ENCODE peak calls at places on chromosomes 13 and 19, in eight cellular contexts. S, W, P, Y, F, N, G and X are unnamed samples.

GRCh38 chr13:112576191-112576590 is 11.8 kb downstream of the TUBGCP3 start:
- DNase-seq in W (no peak), G (no peak), Y (no peak), S (no peak), F (no peak), N (no peak), P (no peak), X (no peak)

GRCh38 chr13:28324181-28324789 is 170.6 kb downstream of the FLT1 start:
- DNase-seq in W (no peak), S (peak; percentile 76), Y (no peak), G (no peak), F (peak; percentile 10), N (peak; percentile 68), P (peak; percentile 25), X (peak; percentile 83)

GRCh38 chr13:100389617-100390016 is 199.0 kb downstream of the GGACT start:
- DNase-seq in P (no peak), F (no peak), N (no peak), W (no peak), G (no peak), Y (no peak), S (no peak), X (no peak)

GRCh38 chr19:4390862-4391693 is 9.3 kb downstream of the SH3GL1 start:
- DNase-seq in Y (no peak), N (no peak), F (no peak), S (peak; percentile 61), G (no peak), P (no peak), W (no peak), X (no peak)

GRCh38 chr19:35088514-35088913 is 27.1 kb upstream of the FXYD3 start:
- DNase-seq in N (peak; percentile 73), F (no peak), G (no peak), Y (no peak), S (peak; percentile 68), W (no peak), P (no peak), X (no peak)

GRCh38 chr13:23086951-23087350 is 93.8 kb upstream of the SGCG start:
- DNase-seq in G (no peak), Y (no peak), F (no peak), W (no peak), S (no peak), P (no peak), N (no peak), X (no peak)

GRCh38 chr19:45637890-45638667 is 1.1 kb downstream of the EML2 start:
- DNase-seq in F (no peak), P (no peak), W (no peak), N (no peak), G (no peak), Y (no peak), S (peak; percentile 27), X (no peak)

GRCh38 chr19:33444993-33445751 is 71.7 kb downstream of the CEBPG start:
- DNase-seq in S (peak; percentile 81), Y (no peak), P (no peak), N (no peak), G (no peak), W (no peak), F (no peak), X (no peak)

GRCh38 chr13:112012004-112012704 is 54.8 kb upstream of the SOX1 start:
- DNase-seq in S (no peak), G (no peak), P (no peak), Y (no peak), N (no peak), W (no peak), F (no peak), X (no peak)

GRCh38 chr13:42369071-42369795 is 97.3 kb downstream of the AKAP11 start:
- DNase-seq in G (no peak), P (no peak), S (no peak), W (no peak), F (no peak), N (no peak), Y (no peak), X (no peak)

GRCh38 chr19:48290923-48291700 is 21.2 kb downstream of the ZNF114 start:
- DNase-seq in W (peak; percentile 21), N (peak; percentile 89), G (no peak), S (peak; percentile 86), P (peak; percentile 62), F (peak; percentile 30), Y (peak; percentile 81), X (peak; percentile 76)

GRCh38 chr13:102651892-102652291 is 43.0 kb downstream of the METTL21C start:
- DNase-seq in W (no peak), P (no peak), F (no peak), Y (no peak), G (no peak), S (peak; percentile 51), N (peak; percentile 7), X (no peak)

GRCh38 chr13:92510416-92510815 is 716.2 kb upstream of the GPC6 start:
- DNase-seq in P (no peak), N (peak; percentile 72), S (no peak), F (no peak), W (no peak), Y (no peak), G (no peak), X (no peak)

GRCh38 chr19:49718991-49719390 is 28.1 kb downstream of the CPT1C start:
- DNase-seq in G (no peak), N (no peak), P (no peak), F (no peak), W (no peak), S (no peak), Y (no peak), X (no peak)

GRCh38 chr19:10270180-10270615 is 722 bp upstream of the ICAM1 start:
- DNase-seq in G (peak; percentile 60), W (no peak), S (no peak), N (no peak), P (peak; percentile 48), Y (peak; percentile 67), F (peak; percentile 4), X (peak; percentile 72)

GRCh38 chr19:42325896-42326771 is 699 bp downstream of the MEGF8 start:
- DNase-seq in F (peak; percentile 51), Y (peak; percentile 61), N (no peak), W (no peak), P (peak; percentile 17), S (no peak), G (no peak), X (peak; percentile 63)

GRCh38 chr13:72174549-72174948 is 307.5 kb upstream of the DACH1 start:
- DNase-seq in F (no peak), W (no peak), S (no peak), Y (no peak), N (no peak), G (no peak), P (no peak), X (no peak)

GRCh38 chr13:98350746-98351330 is 173.8 kb upstream of the RNF113B start:
- DNase-seq in N (no peak), F (no peak), P (no peak), Y (no peak), G (no peak), W (no peak), S (no peak), X (no peak)

GRCh38 chr13:112574476-112575294 is 13.3 kb downstream of the TUBGCP3 start:
- DNase-seq in W (no peak), N (no peak), Y (no peak), S (no peak), P (no peak), G (no peak), F (no peak), X (no peak)

GRCh38 chr19:51784922-51785690 is 9.9 kb upstream of the FPR3 start:
- DNase-seq in Y (no peak), F (no peak), P (no peak), W (peak; percentile 21), N (no peak), G (peak; percentile 32), S (peak; percentile 91), X (no peak)

GRCh38 chr19:1006711-1007398 is 6.6 kb downstream of the GRIN3B start:
- DNase-seq in P (no peak), S (no peak), W (no peak), N (no peak), G (no peak), F (no peak), Y (no peak), X (no peak)

GRCh38 chr13:100646030-100646673 is 28.4 kb downstream of the TMTC4 start:
- DNase-seq in W (no peak), S (peak; percentile 45), N (peak; percentile 44), G (no peak), Y (no peak), P (no peak), F (peak; percentile 47), X (no peak)

GRCh38 chr19:48738557-48739399 is 1.6 kb downstream of the RASIP1 start:
- DNase-seq in N (peak; percentile 81), G (peak; percentile 53), S (peak; percentile 61), Y (peak; percentile 99), F (peak; percentile 62), P (peak; percentile 86), W (peak; percentile 44), X (peak; percentile 100)

GRCh38 chr19:1082165-1082927 is 12.8 kb downstream of the POLR2E start:
- DNase-seq in Y (peak; percentile 99), P (peak; percentile 68), F (no peak), S (no peak), N (peak; percentile 28), G (no peak), W (no peak), X (peak; percentile 91)

GRCh38 chr19:13640611-13641010 is 123.7 kb upstream of the MRI1 start:
- DNase-seq in G (no peak), N (no peak), P (no peak), Y (no peak), F (no peak), W (no peak), S (no peak), X (no peak)

GRCh38 chr13:26697069-26697955 is 63.3 kb downstream of the GPR12 start:
- DNase-seq in G (no peak), F (no peak), W (no peak), Y (no peak), N (no peak), S (no peak), P (no peak), X (no peak)

GRCh38 chr19:16886305-16886880 is 2.4 kb upstream of the F2RL3 start:
- DNase-seq in F (no peak), G (no peak), P (no peak), Y (no peak), S (peak; percentile 92), W (no peak), N (no peak), X (no peak)